ENCODE peak calls at places on chromosomes 11 and 22, in four cellular contexts. One of them, this sample, is unnamed. For H3K9me3 and H3K4me1, the result is how much of the 10 kb centered on the place peaks cover.

GRCh38 chr11:72586591-72587090 is 87.6 kb downstream of the PDE2A start:
- DNase-seq in ovary: no peak
- DNase-seq in endodermal cell: no peak
- DNase-seq in neuronal stem cell: no peak
- DNase-seq in this sample: no peak

GRCh38 chr22:40451230-40451629 is 80.8 kb downstream of the SGSM3 start:
- DNase-seq in neuronal stem cell: no peak
- DNase-seq in ovary: no peak
- DNase-seq in endodermal cell: no peak
- DNase-seq in this sample: no peak

GRCh38 chr11:44831605-44832394 is 105.0 kb downstream of the TSPAN18 start:
- DNase-seq in neuronal stem cell: no peak
- DNase-seq in endodermal cell: no peak
- DNase-seq in ovary: no peak
- DNase-seq in this sample: no peak

GRCh38 chr11:29310706-29311342 is 706.0 kb downstream of the KCNA4 start:
- DNase-seq in ovary: no peak
- DNase-seq in endodermal cell: no peak
- DNase-seq in neuronal stem cell: no peak
- DNase-seq in this sample: no peak

GRCh38 chr11:12942157-12942556 is 67.0 kb upstream of the RASSF10 start:
- DNase-seq in ovary: no peak
- DNase-seq in neuronal stem cell: no peak
- DNase-seq in endodermal cell: no peak
- DNase-seq in this sample: no peak

GRCh38 chr11:14539867-14540475 is 19.8 kb upstream of the PSMA1 start:
- DNase-seq in endodermal cell: no peak
- DNase-seq in neuronal stem cell: no peak
- DNase-seq in ovary: no peak
- DNase-seq in this sample: peak

GRCh38 chr11:110162216-110162615 is 69.0 kb downstream of the ZC3H12C start:
- DNase-seq in ovary: no peak
- DNase-seq in neuronal stem cell: no peak
- DNase-seq in endodermal cell: no peak
- DNase-seq in this sample: no peak

GRCh38 chr11:56885182-56885581 is 103.5 kb upstream of the OR5AK2 start:
- DNase-seq in neuronal stem cell: peak
- DNase-seq in endodermal cell: peak
- DNase-seq in ovary: no peak
- DNase-seq in this sample: peak

GRCh38 chr11:66619080-66619554 is 2.7 kb downstream of the RBM14 start:
- DNase-seq in endodermal cell: no peak
- DNase-seq in ovary: no peak
- DNase-seq in neuronal stem cell: no peak
- DNase-seq in this sample: no peak

GRCh38 chr11:100739636-100740035 is 52.5 kb downstream of the ARHGAP42 start:
- DNase-seq in ovary: no peak
- DNase-seq in endodermal cell: no peak
- DNase-seq in neuronal stem cell: no peak
- DNase-seq in this sample: no peak

GRCh38 chr22:35560366-35560765 is 19.7 kb downstream of the RASD2 start:
- DNase-seq in neuronal stem cell: no peak
- DNase-seq in ovary: no peak
- DNase-seq in endodermal cell: no peak
- DNase-seq in this sample: no peak

GRCh38 chr11:74731301-74732094 is at the start of gene CHRDL2:
- DNase-seq in neuronal stem cell: no peak
- DNase-seq in ovary: no peak
- DNase-seq in endodermal cell: peak
- DNase-seq in this sample: peak

GRCh38 chr11:14907411-14908213 is 15.6 kb upstream of the CYP2R1 start:
- DNase-seq in endodermal cell: peak
- DNase-seq in ovary: peak
- DNase-seq in neuronal stem cell: no peak
- DNase-seq in this sample: peak

GRCh38 chr11:112999518-112999917 is 38.3 kb downstream of the NCAM1 start:
- DNase-seq in neuronal stem cell: no peak
- DNase-seq in endodermal cell: no peak
- DNase-seq in ovary: no peak
- DNase-seq in this sample: no peak

GRCh38 chr11:64810271-64810890 is at the start of gene MEN1:
- DNase-seq in neuronal stem cell: peak
- DNase-seq in ovary: peak
- DNase-seq in endodermal cell: peak
- DNase-seq in this sample: peak

GRCh38 chr11:34313099-34313517 is 44.7 kb downstream of the ABTB2 start:
- DNase-seq in ovary: no peak
- DNase-seq in endodermal cell: no peak
- DNase-seq in neuronal stem cell: no peak
- DNase-seq in this sample: peak

GRCh38 chr11:129208863-129209262 is 16.7 kb upstream of the ARHGAP32 start:
- DNase-seq in endodermal cell: no peak
- DNase-seq in ovary: no peak
- DNase-seq in neuronal stem cell: no peak
- DNase-seq in this sample: no peak

GRCh38 chr11:122192634-122193245 is 76.7 kb upstream of the BLID start:
- DNase-seq in neuronal stem cell: no peak
- DNase-seq in ovary: no peak
- DNase-seq in endodermal cell: no peak
- DNase-seq in this sample: no peak

GRCh38 chr22:40200795-40201194 is 23.1 kb downstream of the TNRC6B start:
- DNase-seq in neuronal stem cell: no peak
- DNase-seq in endodermal cell: no peak
- DNase-seq in ovary: no peak
- DNase-seq in this sample: no peak

GRCh38 chr11:109667719-109668118 is 245.7 kb downstream of the C11orf87 start:
- DNase-seq in endodermal cell: no peak
- DNase-seq in ovary: no peak
- DNase-seq in neuronal stem cell: no peak
- DNase-seq in this sample: no peak

GRCh38 chr22:27523711-27524110 is 277.8 kb downstream of the MN1 start:
- DNase-seq in neuronal stem cell: no peak
- DNase-seq in ovary: no peak
- DNase-seq in endodermal cell: no peak
- DNase-seq in this sample: no peak

GRCh38 chr11:112412383-112412782 is 151.7 kb upstream of the PLET1 start:
- DNase-seq in ovary: no peak
- DNase-seq in endodermal cell: no peak
- DNase-seq in neuronal stem cell: no peak
- DNase-seq in this sample: no peak

GRCh38 chr11:8593935-8594909 is at the start of gene STK33:
- DNase-seq in neuronal stem cell: peak
- DNase-seq in ovary: peak
- DNase-seq in endodermal cell: peak
- DNase-seq in this sample: peak

GRCh38 chr11:93005239-93005638 is 35.8 kb downstream of the MTNR1B start:
- DNase-seq in neuronal stem cell: no peak
- DNase-seq in ovary: no peak
- DNase-seq in endodermal cell: no peak
- DNase-seq in this sample: no peak

GRCh38 chr22:27612075-27612474 is 189.5 kb downstream of the MN1 start:
- DNase-seq in neuronal stem cell: no peak
- DNase-seq in ovary: no peak
- DNase-seq in endodermal cell: no peak
- DNase-seq in this sample: no peak

GRCh38 chr11:124893781-124894401 is 3.8 kb downstream of the ROBO4 start:
- DNase-seq in endodermal cell: no peak
- DNase-seq in ovary: no peak
- DNase-seq in neuronal stem cell: no peak
- DNase-seq in this sample: no peak

GRCh38 chr11:134752964-134753804 is 341.1 kb upstream of the B3GAT1 start:
- DNase-seq in neuronal stem cell: no peak
- DNase-seq in ovary: no peak
- DNase-seq in endodermal cell: peak
- DNase-seq in this sample: no peak

GRCh38 chr11:84408946-84409411 is 1122.8 kb upstream of the CCDC90B start:
- DNase-seq in neuronal stem cell: peak
- DNase-seq in ovary: no peak
- DNase-seq in endodermal cell: no peak
- DNase-seq in this sample: no peak

GRCh38 chr11:117059611-117060010 is 38.6 kb downstream of the SIK3 start:
- DNase-seq in endodermal cell: no peak
- DNase-seq in ovary: no peak
- DNase-seq in neuronal stem cell: no peak
- DNase-seq in this sample: no peak

GRCh38 chr11:120820040-120820439 is 203.9 kb upstream of the TBCEL start:
- DNase-seq in endodermal cell: no peak
- DNase-seq in ovary: no peak
- DNase-seq in neuronal stem cell: no peak
- DNase-seq in this sample: no peak

GRCh38 chr11:130677486-130678153 is 229.2 kb downstream of the ADAMTS15 start:
- DNase-seq in endodermal cell: peak
- DNase-seq in neuronal stem cell: no peak
- DNase-seq in ovary: no peak
- DNase-seq in this sample: no peak

GRCh38 chr11:12715941-12716340 is 41.7 kb downstream of the TEAD1 start:
- DNase-seq in neuronal stem cell: no peak
- DNase-seq in endodermal cell: peak
- DNase-seq in ovary: no peak
- DNase-seq in this sample: peak

GRCh38 chr11:71251761-71252433 is 480 bp downstream of the SHANK2 start:
- DNase-seq in neuronal stem cell: peak
- DNase-seq in endodermal cell: peak
- DNase-seq in ovary: no peak
- DNase-seq in this sample: no peak

GRCh38 chr22:48585916-48586798 is 1241.5 kb downstream of the BRD1 start:
- DNase-seq in ovary: no peak
- DNase-seq in endodermal cell: peak
- DNase-seq in neuronal stem cell: no peak
- DNase-seq in this sample: no peak

GRCh38 chr22:48588881-48589450 is 1238.7 kb downstream of the BRD1 start:
- DNase-seq in endodermal cell: no peak
- DNase-seq in neuronal stem cell: no peak
- DNase-seq in ovary: no peak
- DNase-seq in this sample: no peak

GRCh38 chr22:48587236-48587865 is 1240.3 kb downstream of the BRD1 start:
- DNase-seq in ovary: no peak
- DNase-seq in endodermal cell: no peak
- DNase-seq in neuronal stem cell: no peak
- DNase-seq in this sample: no peak

GRCh38 chr22:48588151-48588880 is 1239.4 kb downstream of the BRD1 start:
- DNase-seq in neuronal stem cell: no peak
- DNase-seq in ovary: no peak
- DNase-seq in endodermal cell: no peak
- DNase-seq in this sample: no peak

GRCh38 chr22:48586799-48587185 is 1240.9 kb downstream of the BRD1 start:
- DNase-seq in neuronal stem cell: no peak
- DNase-seq in ovary: no peak
- DNase-seq in endodermal cell: no peak
- DNase-seq in this sample: no peak
- H3K9me3 ChIP-seq in neuronal stem cell: under half
- H3K9me3 ChIP-seq in ovary: under half
- H3K9me3 ChIP-seq in endodermal cell: under half
- H3K9me3 ChIP-seq in this sample: under half

DNA sequence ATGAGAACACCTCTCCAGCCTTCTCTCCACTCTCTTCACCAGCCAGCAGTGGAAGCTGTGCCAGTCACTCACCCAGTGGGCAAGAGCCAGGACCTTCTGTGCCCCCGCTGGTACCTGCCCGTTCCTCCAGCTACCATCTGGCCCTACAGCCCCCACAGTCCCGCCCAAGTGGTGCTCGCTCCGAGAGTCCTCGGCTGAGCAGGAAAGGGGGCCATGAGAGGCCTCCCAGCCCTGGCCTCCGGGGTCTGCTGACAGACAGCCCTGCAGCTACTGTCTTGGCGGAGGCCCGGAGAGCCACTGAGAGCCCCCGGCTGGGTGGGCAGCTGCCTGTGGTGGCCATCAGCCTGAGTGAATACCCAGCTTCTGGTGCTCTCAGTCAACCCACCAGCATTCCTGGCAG is 20.2 kb downstream of the PHLDB1 start:
- DNase-seq in ovary: no peak
- DNase-seq in neuronal stem cell: no peak
- DNase-seq in endodermal cell: no peak
- DNase-seq in this sample: peak
- H3K27ac ChIP-seq in ovary: no peak
- H3K27ac ChIP-seq in neuronal stem cell: no peak
- H3K27ac ChIP-seq in endodermal cell: no peak
- H3K27ac ChIP-seq in this sample: peak

GRCh38 chr11:131980199-131980598 is 609.8 kb downstream of the NTM start:
- DNase-seq in ovary: no peak
- DNase-seq in endodermal cell: no peak
- DNase-seq in neuronal stem cell: no peak
- DNase-seq in this sample: no peak

GRCh38 chr11:131977854-131978253 is 607.4 kb downstream of the NTM start:
- DNase-seq in endodermal cell: peak
- DNase-seq in ovary: no peak
- DNase-seq in neuronal stem cell: no peak
- DNase-seq in this sample: no peak

GRCh38 chr11:131979364-131979763 is 608.9 kb downstream of the NTM start:
- DNase-seq in endodermal cell: no peak
- DNase-seq in neuronal stem cell: no peak
- DNase-seq in ovary: no peak
- DNase-seq in this sample: no peak

GRCh38 chr11:131977231-131977630 is 606.8 kb downstream of the NTM start:
- DNase-seq in endodermal cell: peak
- DNase-seq in neuronal stem cell: no peak
- DNase-seq in ovary: no peak
- DNase-seq in this sample: no peak

GRCh38 chr11:131978351-131978750 is 607.9 kb downstream of the NTM start:
- DNase-seq in endodermal cell: peak
- DNase-seq in ovary: no peak
- DNase-seq in neuronal stem cell: no peak
- DNase-seq in this sample: no peak
- H3K4me1 ChIP-seq in endodermal cell: under half
- H3K4me1 ChIP-seq in ovary: under half
- H3K4me1 ChIP-seq in neuronal stem cell: under half
- H3K4me1 ChIP-seq in this sample: under half

GRCh38 chr22:47394504-47395440 is 632.3 kb downstream of the TBC1D22A start:
- DNase-seq in ovary: no peak
- DNase-seq in neuronal stem cell: no peak
- DNase-seq in endodermal cell: no peak
- DNase-seq in this sample: no peak

GRCh38 chr22:47396105-47396504 is 633.7 kb downstream of the TBC1D22A start:
- DNase-seq in neuronal stem cell: no peak
- DNase-seq in ovary: no peak
- DNase-seq in endodermal cell: no peak
- DNase-seq in this sample: no peak

GRCh38 chr22:47397673-47398072 is 635.2 kb downstream of the TBC1D22A start:
- DNase-seq in neuronal stem cell: no peak
- DNase-seq in endodermal cell: no peak
- DNase-seq in ovary: no peak
- DNase-seq in this sample: no peak

GRCh38 chr22:47395481-47395880 is 633.0 kb downstream of the TBC1D22A start:
- DNase-seq in ovary: no peak
- DNase-seq in neuronal stem cell: no peak
- DNase-seq in endodermal cell: no peak
- DNase-seq in this sample: no peak

GRCh38 chr22:47396515-47396914 is 634.1 kb downstream of the TBC1D22A start:
- DNase-seq in ovary: no peak
- DNase-seq in neuronal stem cell: no peak
- DNase-seq in endodermal cell: no peak
- DNase-seq in this sample: no peak
- H3K9me3 ChIP-seq in ovary: under half
- H3K9me3 ChIP-seq in neuronal stem cell: half or more
- H3K9me3 ChIP-seq in endodermal cell: half or more
- H3K9me3 ChIP-seq in this sample: under half

GRCh38 chr11:27380796-27381195 is 17.8 kb upstream of the CCDC34 start:
- DNase-seq in neuronal stem cell: no peak
- DNase-seq in ovary: no peak
- DNase-seq in endodermal cell: no peak
- DNase-seq in this sample: no peak
- H3K27ac ChIP-seq in neuronal stem cell: no peak
- H3K27ac ChIP-seq in ovary: no peak
- H3K27ac ChIP-seq in endodermal cell: no peak
- H3K27ac ChIP-seq in this sample: no peak

This sample was measured in right cardiac atrium.